ENCODE peak calls at places on chromosomes 1 and 21, in six cellular contexts. V is AG04450, W is heart left ventricle, O is MM.1S, H is heart right ventricle, P is brain microvascular endothelial cell. C is an unnamed sample.

GRCh38 chr1:903721-904270 is 19.9 kb upstream of the SAMD11 start:
- DNase-seq in V (no peak), W (peak; percentile 32), O (no peak), H (peak; percentile 24), P (no peak), C (no peak)

GRCh38 chr1:224080082-224080774 is 33.7 kb upstream of the FBXO28 start:
- DNase-seq in P (peak; percentile 32), H (no peak), O (no peak), W (no peak), V (no peak), C (peak; percentile 48)

GRCh38 chr1:168265596-168265995 is 15.1 kb upstream of the TBX19 start:
- DNase-seq in W (no peak), O (no peak), P (no peak), V (no peak), H (no peak), C (no peak)

GRCh38 chr1:92965003-92965402 is 3.7 kb upstream of the DIPK1A start:
- DNase-seq in V (no peak), P (no peak), W (no peak), H (no peak), O (no peak), C (no peak)

GRCh38 chr1:204190212-204191211 is 5.8 kb downstream of the KISS1 start:
- DNase-seq in P (no peak), W (no peak), V (no peak), H (no peak), O (no peak), C (no peak)

GRCh38 chr21:17576080-17576835 is 36.4 kb downstream of the BTG3 start:
- DNase-seq in H (no peak), O (no peak), P (no peak), V (no peak), W (no peak), C (no peak)

GRCh38 chr1:156499703-156500577 is 635 bp downstream of the MEF2D start:
- DNase-seq in O (peak; percentile 44), V (no peak), H (peak; percentile 71), W (peak; percentile 83), P (no peak), C (no peak)

GRCh38 chr1:170518965-170519364 is 13.0 kb upstream of the GORAB start:
- DNase-seq in P (no peak), O (no peak), H (no peak), V (no peak), W (no peak), C (peak; percentile 17)

GRCh38 chr1:2951856-2952255 is 69.4 kb upstream of the ACTRT2 start:
- DNase-seq in W (no peak), O (no peak), P (no peak), V (no peak), H (no peak), C (no peak)

GRCh38 chr1:231315887-231316286 is 21.8 kb downstream of the EXOC8 start:
- DNase-seq in P (no peak), W (no peak), H (peak; percentile 36), V (no peak), O (peak; percentile 56), C (peak; percentile 8)

GRCh38 chr1:96598416-96599168 is 123.0 kb upstream of the PTBP2 start:
- DNase-seq in V (peak; percentile 42), H (no peak), O (no peak), P (no peak), W (no peak), C (no peak)

GRCh38 chr1:39427369-39427768 is 64.1 kb upstream of the BMP8A start:
- DNase-seq in O (no peak), W (no peak), P (no peak), V (no peak), H (no peak), C (no peak)

GRCh38 chr1:180988221-180988826 is 34.3 kb downstream of the STX6 start:
- DNase-seq in O (no peak), P (no peak), V (no peak), W (no peak), H (no peak), C (no peak)

GRCh38 chr1:232901255-232901654 is 49.2 kb upstream of the NTPCR start:
- DNase-seq in W (no peak), O (peak; percentile 84), P (no peak), H (no peak), V (no peak), C (no peak)

GRCh38 chr1:3539707-3540425 is 71.4 kb downstream of the MEGF6 start:
- DNase-seq in O (peak; percentile 27), P (no peak), H (no peak), W (peak; percentile 56), V (no peak), C (peak; percentile 71)

GRCh38 chr1:204069887-204070286 is 3.0 kb upstream of the SOX13 start:
- DNase-seq in O (no peak), P (no peak), V (no peak), H (no peak), W (no peak), C (no peak)

GRCh38 chr1:225987491-225988316 is 11.4 kb downstream of the SDE2 start:
- DNase-seq in P (no peak), H (no peak), O (peak; percentile 73), W (no peak), V (peak; percentile 20), C (peak; percentile 30)

GRCh38 chr1:10943991-10944730 is 68.3 kb upstream of the TARDBP start:
- DNase-seq in O (no peak), P (peak; percentile 3), H (no peak), V (no peak), W (no peak), C (no peak)

GRCh38 chr1:15304708-15305326 is 57.8 kb downstream of the FHAD1 start:
- DNase-seq in H (peak; percentile 66), W (peak; percentile 34), O (peak; percentile 61), P (no peak), V (no peak), C (peak; percentile 52)

GRCh38 chr1:118928739-118929554 is 59.2 kb downstream of the TBX15 start:
- DNase-seq in P (no peak), V (no peak), O (peak; percentile 29), H (no peak), W (no peak), C (peak; percentile 34)

GRCh38 chr1:1238702-1239178 is 6.7 kb downstream of the B3GALT6 start:
- DNase-seq in H (no peak), O (no peak), V (no peak), P (no peak), W (no peak), C (no peak)

GRCh38 chr1:19690342-19690741 is 25.7 kb downstream of the HTR6 start:
- DNase-seq in P (no peak), O (no peak), W (no peak), V (no peak), H (no peak), C (no peak)

GRCh38 chr1:52057876-52058275 is 1.8 kb downstream of the BTF3L4 start:
- DNase-seq in H (no peak), W (no peak), P (no peak), V (no peak), O (no peak), C (no peak)

GRCh38 chr1:161949543-161949942 is 74.1 kb downstream of the OLFML2B start:
- DNase-seq in W (no peak), H (no peak), V (no peak), P (no peak), O (no peak), C (no peak)

GRCh38 chr1:154352581-154353459 is 27.5 kb downstream of the ATP8B2 start:
- DNase-seq in H (peak; percentile 53), P (no peak), W (peak; percentile 34), O (peak; percentile 75), V (no peak), C (peak; percentile 9)

GRCh38 chr21:45612096-45613019 is 31.2 kb upstream of the PCBP3 start:
- DNase-seq in H (no peak), V (peak; percentile 67), W (no peak), O (no peak), P (peak; percentile 84), C (peak; percentile 44)

GRCh38 chr21:44477712-44478111 is 22.4 kb downstream of the LRRC3 start:
- DNase-seq in P (no peak), O (no peak), V (no peak), W (no peak), H (no peak), C (no peak)

DNA sequence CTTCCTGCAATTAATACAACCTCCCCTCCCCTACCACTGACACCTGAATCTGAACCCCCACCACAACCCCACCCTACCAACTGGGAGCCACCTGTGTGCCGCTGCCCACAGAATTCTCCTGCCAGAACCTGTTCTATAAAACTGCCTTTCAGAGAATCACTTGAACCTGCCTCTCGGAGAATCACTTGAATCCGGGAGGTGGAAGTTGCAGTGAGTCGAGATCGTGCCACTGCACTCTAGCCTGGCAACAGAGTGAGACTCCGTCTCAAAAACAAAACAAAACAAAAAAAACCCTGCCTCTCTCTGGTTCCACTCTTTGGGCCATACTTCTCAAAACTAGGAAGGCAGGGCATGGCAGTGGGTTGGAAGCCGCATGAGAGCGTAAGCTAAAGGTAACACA is 5.7 kb downstream of the URB1 start:
- DNase-seq in V (no peak), O (no peak), W (no peak), H (no peak), P (no peak), C (no peak)
- H3K27me3 ChIP-seq in V (no peaks in the 10 kb centered on the region), O (no peaks in the 10 kb centered on the region), W (no peaks in the 10 kb centered on the region), H (no peaks in the 10 kb centered on the region), P (no peaks in the 10 kb centered on the region), C (no peaks in the 10 kb centered on the region)

DNA sequence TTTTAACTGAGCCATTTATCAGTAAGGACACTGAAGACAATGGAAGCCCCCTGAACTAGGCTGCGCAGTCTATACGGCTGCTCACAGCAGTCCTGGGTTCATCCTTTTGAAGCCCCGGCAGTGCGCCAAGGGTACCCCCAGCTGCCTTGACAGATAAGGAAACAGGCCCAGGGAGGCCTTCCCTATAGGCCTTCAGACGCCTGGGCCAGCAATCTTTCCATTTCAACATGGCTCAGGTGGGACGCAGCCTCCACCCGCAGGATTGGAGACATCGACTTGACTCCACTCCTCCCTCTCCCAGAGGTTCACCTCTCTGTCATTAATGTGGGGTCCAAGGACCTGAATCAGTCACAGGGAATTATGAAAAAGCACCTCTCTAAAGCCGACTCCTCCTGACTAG is 2.8 kb upstream of the LYPD8 start:
- DNase-seq in V (no peak), O (no peak), W (no peak), H (no peak), P (no peak), C (no peak)
- H3K27me3 ChIP-seq in V (no peaks in the 10 kb centered on the region), O (no peaks in the 10 kb centered on the region), W (no peaks in the 10 kb centered on the region), H (no peaks in the 10 kb centered on the region), P (no peaks in the 10 kb centered on the region), C (no peaks in the 10 kb centered on the region)

DNA sequence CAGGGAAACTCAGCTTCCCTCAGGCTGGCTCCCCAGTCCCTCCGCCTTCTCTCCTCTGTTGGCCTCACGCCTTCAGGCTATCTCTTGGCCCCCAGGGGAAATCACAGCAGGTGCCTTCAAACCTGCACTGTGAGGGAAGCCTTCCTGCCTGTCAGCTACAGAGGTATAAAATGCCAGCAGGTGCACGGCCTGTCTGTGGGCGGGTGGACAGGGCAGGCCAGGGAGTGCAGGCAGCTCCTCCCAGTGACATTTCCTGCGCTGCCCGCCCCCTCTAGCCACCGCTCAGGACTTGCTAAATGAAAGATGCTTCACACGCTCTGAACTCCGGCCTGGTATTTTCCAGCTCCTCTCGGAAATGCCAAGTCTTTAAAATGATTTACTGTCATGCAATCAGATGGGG is 178.2 kb downstream of the GRIK3 start:
- DNase-seq in O (no peak), P (no peak), V (no peak), W (no peak), H (no peak), C (no peak)
- H3K27me3 ChIP-seq in O (peaks cover 96% of the 10 kb centered on the region), P (no peaks in the 10 kb centered on the region), V (no peaks in the 10 kb centered on the region), W (no peaks in the 10 kb centered on the region), H (peaks cover 79% of the 10 kb centered on the region), C (no peaks in the 10 kb centered on the region)

DNA sequence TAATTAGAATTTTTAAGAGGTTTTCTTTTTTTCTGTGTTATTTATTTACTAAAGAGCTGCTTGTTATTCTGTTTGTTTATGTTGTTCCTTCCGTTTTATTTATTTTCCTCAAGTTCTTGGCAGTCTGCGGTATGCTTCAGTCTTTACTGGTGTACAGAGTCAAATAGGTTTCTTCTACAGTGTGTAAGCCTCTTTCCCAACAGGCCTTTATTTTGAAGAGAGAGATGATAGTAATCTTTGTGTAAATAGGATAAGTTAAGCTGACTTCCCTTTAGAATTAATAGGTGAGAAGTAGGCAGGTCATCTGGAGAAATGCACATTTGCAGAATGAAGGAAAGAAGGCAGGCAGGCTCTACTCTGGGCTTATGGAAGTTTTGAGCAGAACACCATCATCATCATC is 23.8 kb downstream of the MAST2 start:
- DNase-seq in P (no peak), V (no peak), O (no peak), W (no peak), H (no peak), C (no peak)
- H3K27me3 ChIP-seq in P (no peaks in the 10 kb centered on the region), V (no peaks in the 10 kb centered on the region), O (no peaks in the 10 kb centered on the region), W (no peaks in the 10 kb centered on the region), H (no peaks in the 10 kb centered on the region), C (no peaks in the 10 kb centered on the region)